ENCODE peak calls at places on chromosomes 3 and 15, in six cellular contexts. F is aorta; S is AG04450; Z is H1; X is neuronal stem cell; E is CD4-positive, alpha-beta memory T cell. W is an unnamed sample.

GRCh38 chr15:96887730-96888129 is 557.2 kb downstream of the NR2F2 start:
- DNase-seq in X (no peak), S (no peak), Z (no peak), E (no peak), F (no peak), W (no peak)

GRCh38 chr15:30984118-30984517 is 7.3 kb downstream of the MTMR10 start:
- DNase-seq in S (no peak), X (no peak), E (no peak), F (no peak), Z (no peak), W (no peak)

GRCh38 chr3:141449424-141449823 is 37.4 kb upstream of the RASA2 start:
- DNase-seq in S (no peak), X (no peak), E (no peak), Z (no peak), F (no peak), W (no peak)

GRCh38 chr3:87350367-87351199 is 74.2 kb upstream of the POU1F1 start:
- DNase-seq in S (peak), F (no peak), Z (no peak), E (peak), X (peak), W (no peak)

GRCh38 chr3:167151671-167152070 is 228.4 kb downstream of the ZBBX start:
- DNase-seq in E (no peak), X (no peak), S (no peak), F (no peak), Z (no peak), W (no peak)

GRCh38 chr3:140238646-140239314 is 303.8 kb downstream of the CLSTN2 start:
- DNase-seq in E (no peak), X (no peak), F (no peak), S (no peak), Z (no peak), W (no peak)

GRCh38 chr3:128804017-128804816 is 75.2 kb upstream of the ACAD9 start:
- DNase-seq in E (peak), Z (no peak), F (no peak), X (no peak), S (no peak), W (peak)

GRCh38 chr3:160130950-160131349 is 94.3 kb upstream of the C3orf80 start:
- DNase-seq in Z (no peak), X (no peak), F (no peak), S (no peak), E (no peak), W (no peak)

GRCh38 chr15:50791537-50791885 is 26.0 kb upstream of the SPPL2A start:
- DNase-seq in S (no peak), X (no peak), Z (no peak), F (no peak), E (no peak), W (no peak)

GRCh38 chr15:66993874-66994696 is 71.3 kb upstream of the SMAD3 start:
- DNase-seq in E (no peak), Z (peak), S (no peak), X (no peak), F (no peak), W (no peak)
- H3K4me3 ChIP-seq in E (no peak), Z (no peak), S (no peak), X (no peak), F (no peak), W (no peak)

GRCh38 chr3:69444980-69445379 is 59.1 kb upstream of the FRMD4B start:
- DNase-seq in S (no peak), E (no peak), F (no peak), Z (no peak), X (no peak), W (no peak)
- H3K4me3 ChIP-seq in S (peak), E (no peak), F (peak), Z (no peak), X (no peak), W (no peak)

GRCh38 chr3:25507811-25508210 is 79.7 kb downstream of the RARB start:
- DNase-seq in E (no peak), F (no peak), X (no peak), S (no peak), Z (no peak), W (no peak)

GRCh38 chr3:25508433-25508832 is 80.4 kb downstream of the RARB start:
- DNase-seq in E (no peak), X (no peak), S (no peak), F (no peak), Z (no peak), W (no peak)

GRCh38 chr3:25503758-25504157 is 75.7 kb downstream of the RARB start:
- DNase-seq in Z (no peak), E (no peak), F (no peak), X (no peak), S (no peak), W (no peak)

GRCh38 chr3:25508901-25509300 is 80.8 kb downstream of the RARB start:
- DNase-seq in S (no peak), X (no peak), E (no peak), Z (no peak), F (no peak), W (no peak)

DNA sequence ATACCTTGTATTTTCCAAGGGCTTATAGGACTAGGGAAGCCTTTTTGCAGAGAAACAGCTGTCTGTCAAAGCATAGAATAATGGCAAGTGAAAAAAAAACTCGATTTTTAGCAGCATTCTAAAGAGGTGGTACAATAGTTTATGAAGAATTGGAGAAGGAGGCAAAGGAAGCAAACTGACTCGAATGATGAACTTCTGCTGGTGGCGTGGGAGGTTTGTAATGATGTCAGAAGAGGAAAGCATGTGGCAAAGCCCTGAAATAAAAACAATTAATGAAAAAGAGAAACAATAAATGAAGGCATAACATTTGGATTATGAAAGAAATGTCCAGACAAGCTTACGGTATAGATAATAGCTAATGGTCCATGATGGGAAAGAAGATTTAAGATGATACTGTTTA is 77.5 kb downstream of the RARB start:
- DNase-seq in E (no peak), S (no peak), Z (no peak), F (no peak), X (no peak), W (no peak)
- H3K4me3 ChIP-seq in E (no peak), S (no peak), Z (no peak), F (no peak), X (no peak), W (no peak)

DNA sequence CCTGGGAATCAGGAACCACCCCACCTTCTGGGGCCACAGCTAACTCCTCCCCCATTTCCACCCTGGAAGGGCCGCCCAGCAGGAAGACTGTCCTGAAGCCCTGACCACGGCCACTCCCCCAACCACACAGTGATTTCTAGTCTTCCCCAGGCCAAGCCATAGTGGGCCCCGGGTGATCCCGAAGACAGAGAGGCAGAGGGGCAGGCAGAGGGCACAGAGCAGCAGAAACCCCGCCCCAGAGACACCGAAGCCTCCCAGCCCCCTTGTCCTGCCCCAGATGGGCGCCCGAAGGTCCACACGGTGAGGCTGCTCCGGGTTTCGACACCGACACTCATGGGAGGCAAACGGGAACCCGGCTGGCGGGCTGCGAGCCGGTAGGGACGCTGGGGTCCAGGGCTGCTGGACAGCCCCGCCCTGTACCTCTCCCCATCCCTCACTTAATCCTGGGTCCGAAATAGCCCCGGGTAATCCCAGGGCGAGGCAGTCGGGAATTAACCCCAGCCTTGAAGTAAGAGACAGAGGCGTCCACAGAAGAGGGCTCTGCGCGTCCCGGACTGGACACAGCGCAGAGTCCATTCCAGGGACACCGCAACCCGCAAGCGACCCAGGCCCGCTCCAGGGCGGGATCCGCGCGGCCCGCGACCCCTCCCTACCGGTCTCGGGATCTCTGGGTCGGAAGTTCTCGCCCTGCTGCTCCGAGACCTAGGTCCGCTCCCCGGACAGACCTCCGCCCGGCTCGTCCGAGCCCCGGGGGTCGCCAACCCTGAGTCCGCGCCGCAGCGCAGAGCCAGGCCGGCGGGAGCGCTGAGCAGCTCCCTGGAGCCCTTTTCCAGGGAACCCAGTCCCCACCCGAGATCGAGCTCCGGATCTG is 138.2 kb downstream of the NUP210 start:
- DNase-seq in X (no peak), E (no peak), Z (peak), S (no peak), F (no peak), W (no peak)
- H3K4me3 ChIP-seq in X (peak), E (no peak), Z (peak), S (no peak), F (peak), W (no peak)

GRCh38 chr15:34799149-34799824 is 3.9 kb upstream of the ACTC1 start:
- DNase-seq in E (no peak), F (peak), X (no peak), S (no peak), Z (peak), W (no peak)
- H3K4me3 ChIP-seq in E (no peak), F (no peak), X (no peak), S (no peak), Z (no peak), W (no peak)

DNA sequence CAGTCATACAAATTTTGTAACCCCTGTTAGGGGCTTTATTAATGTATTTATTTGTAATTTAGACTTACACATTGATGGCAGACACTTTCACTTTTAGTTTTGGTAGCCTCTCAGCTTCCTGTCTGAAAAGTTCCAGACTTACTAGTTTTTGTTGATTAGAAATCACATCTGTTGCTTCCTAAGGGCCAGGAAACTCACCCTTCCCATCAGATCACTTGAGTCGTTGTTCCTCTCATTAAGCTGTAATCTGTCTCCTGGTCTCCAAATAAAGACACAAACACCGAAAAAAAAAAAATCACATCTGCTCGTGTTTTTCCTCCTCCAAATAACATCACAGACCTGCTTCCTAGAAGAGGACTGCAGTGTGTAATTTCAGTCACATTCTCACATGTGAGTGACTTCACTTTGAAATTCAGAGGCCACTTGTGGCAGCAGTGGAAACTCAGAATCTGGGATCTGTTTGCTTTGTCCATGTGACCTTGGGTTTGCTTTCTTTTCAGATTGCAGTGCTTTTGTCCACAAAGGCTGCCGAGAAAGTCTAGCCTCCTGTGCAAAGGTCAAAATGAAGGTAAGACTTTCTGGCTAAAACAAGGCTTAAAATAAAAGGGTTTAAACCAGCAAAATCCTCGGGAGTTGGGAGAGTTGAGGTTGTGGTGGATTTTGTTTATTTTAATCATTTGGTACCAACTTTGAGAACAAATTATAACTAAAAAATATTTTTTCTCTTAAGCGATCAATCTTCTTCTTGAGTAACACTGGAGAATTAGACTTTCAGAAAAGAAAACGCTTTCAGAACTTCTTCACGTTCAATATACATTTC is 87.0 kb downstream of the KLHL25 start:
- DNase-seq in E (no peak), Z (no peak), F (no peak), S (no peak), X (no peak), W (no peak)
- H3K4me3 ChIP-seq in E (peak), Z (no peak), F (peak), S (peak), X (no peak), W (peak)

GRCh38 chr3:183541235-183541655 is 14.3 kb downstream of the KLHL6 start:
- DNase-seq in S (no peak), Z (no peak), X (no peak), E (no peak), F (no peak), W (no peak)
- H3K4me3 ChIP-seq in S (no peak), Z (no peak), X (no peak), E (no peak), F (no peak), W (no peak)

DNA sequence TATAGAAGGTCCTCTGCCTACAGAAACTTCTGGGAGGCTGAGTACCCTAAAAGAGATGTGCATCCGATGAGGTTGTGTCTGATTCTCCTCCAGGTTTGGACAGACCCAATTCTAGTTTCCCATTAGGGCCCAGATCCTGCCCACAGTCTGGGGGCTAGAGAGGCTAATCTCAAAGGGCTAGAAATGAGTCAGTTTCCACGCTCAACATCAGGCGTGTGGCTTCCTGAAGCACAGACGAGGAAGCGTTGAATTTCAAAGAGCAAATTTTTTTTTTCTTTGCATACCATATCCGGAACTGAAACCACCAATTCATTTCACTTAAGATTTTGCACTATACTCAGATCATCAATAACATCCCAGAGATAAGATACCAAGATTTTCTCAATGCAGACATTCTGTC is 173.8 kb upstream of the BCL6 start:
- DNase-seq in F (no peak), S (no peak), X (no peak), E (peak), Z (no peak), W (peak)
- H3K4me3 ChIP-seq in F (no peak), S (no peak), X (no peak), E (peak), Z (no peak), W (no peak)

DNA sequence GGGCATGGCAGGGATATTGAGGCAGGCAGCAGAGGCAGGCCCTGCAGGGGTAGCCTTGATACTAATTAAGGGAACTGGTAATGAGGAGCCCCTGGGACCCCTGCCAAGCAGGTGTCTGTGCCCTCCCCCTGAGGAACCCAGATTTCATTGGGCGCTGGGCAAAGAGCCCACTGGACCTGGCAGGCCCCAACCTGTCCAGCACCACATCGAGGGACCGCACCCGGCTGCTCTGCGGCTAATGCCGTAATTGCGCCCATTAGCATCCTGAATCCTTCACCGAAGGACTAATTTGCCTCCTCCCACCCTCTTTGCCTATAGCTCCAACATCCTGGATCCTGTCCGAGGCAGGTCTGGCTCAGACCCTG is 13.7 kb upstream of the SEMA3B start:
- DNase-seq in F (no peak), E (no peak), X (no peak), S (no peak), Z (no peak), W (no peak)
- H3K4me3 ChIP-seq in F (no peak), E (no peak), X (no peak), S (no peak), Z (no peak), W (no peak)

GRCh38 chr3:25428003-25428861 is at the start of gene RARB:
- DNase-seq in Z (peak), F (peak), X (peak), E (no peak), S (peak), W (no peak)
- H3K4me3 ChIP-seq in Z (peak), F (peak), X (peak), E (no peak), S (peak), W (no peak)

W was measured in GM06990.